ENCODE peak calls at places on chromosomes 1 and 21, in six cellular contexts. One of them, this sample, is unnamed.

GRCh38 chr1:12468323-12468722 is 149.7 kb downstream of the DHRS3 start:
- DNase-seq in GM20000: no peak
- DNase-seq in choroid plexus epithelial cell: no peak
- DNase-seq in neural crest cell: no peak
- DNase-seq in endothelial cell of umbilical vein: no peak
- DNase-seq in cardiac muscle cell: no peak
- DNase-seq in this sample: no peak

GRCh38 chr1:87093286-87093685 is 178.9 kb downstream of the HS2ST1 start:
- DNase-seq in GM20000: no peak
- DNase-seq in choroid plexus epithelial cell: no peak
- DNase-seq in neural crest cell: no peak
- DNase-seq in endothelial cell of umbilical vein: no peak
- DNase-seq in cardiac muscle cell: no peak
- DNase-seq in this sample: no peak

GRCh38 chr1:176691251-176692228 is 228.6 kb downstream of the PAPPA2 start:
- DNase-seq in GM20000: peak
- DNase-seq in choroid plexus epithelial cell: peak
- DNase-seq in neural crest cell: peak
- DNase-seq in endothelial cell of umbilical vein: peak
- DNase-seq in cardiac muscle cell: peak
- DNase-seq in this sample: peak

GRCh38 chr1:2645143-2645542 is 12.3 kb upstream of the MMEL1 start:
- DNase-seq in GM20000: no peak
- DNase-seq in choroid plexus epithelial cell: no peak
- DNase-seq in neural crest cell: no peak
- DNase-seq in endothelial cell of umbilical vein: no peak
- DNase-seq in cardiac muscle cell: no peak
- DNase-seq in this sample: no peak

GRCh38 chr1:183470147-183470960 is 1.9 kb upstream of the SMG7 start:
- DNase-seq in GM20000: peak
- DNase-seq in choroid plexus epithelial cell: peak
- DNase-seq in neural crest cell: peak
- DNase-seq in endothelial cell of umbilical vein: peak
- DNase-seq in cardiac muscle cell: peak
- DNase-seq in this sample: peak

GRCh38 chr1:1073743-1074587 is at the start of gene RNF223:
- DNase-seq in GM20000: no peak
- DNase-seq in choroid plexus epithelial cell: no peak
- DNase-seq in neural crest cell: no peak
- DNase-seq in endothelial cell of umbilical vein: no peak
- DNase-seq in cardiac muscle cell: no peak
- DNase-seq in this sample: no peak

GRCh38 chr1:229430761-229431269 is 3.1 kb downstream of the ACTA1 start:
- DNase-seq in GM20000: no peak
- DNase-seq in choroid plexus epithelial cell: peak
- DNase-seq in neural crest cell: peak
- DNase-seq in endothelial cell of umbilical vein: peak
- DNase-seq in cardiac muscle cell: peak
- DNase-seq in this sample: no peak

GRCh38 chr1:71236503-71236902 is 155.7 kb upstream of the ZRANB2 start:
- DNase-seq in GM20000: no peak
- DNase-seq in choroid plexus epithelial cell: no peak
- DNase-seq in neural crest cell: no peak
- DNase-seq in endothelial cell of umbilical vein: no peak
- DNase-seq in cardiac muscle cell: no peak
- DNase-seq in this sample: no peak

GRCh38 chr1:170623171-170623570 is 40.8 kb upstream of the PRRX1 start:
- DNase-seq in GM20000: no peak
- DNase-seq in choroid plexus epithelial cell: peak
- DNase-seq in neural crest cell: no peak
- DNase-seq in endothelial cell of umbilical vein: no peak
- DNase-seq in cardiac muscle cell: peak
- DNase-seq in this sample: no peak

GRCh38 chr1:16167331-16168143 is 11.7 kb upstream of the EPHA2 start:
- DNase-seq in GM20000: peak
- DNase-seq in choroid plexus epithelial cell: no peak
- DNase-seq in neural crest cell: peak
- DNase-seq in endothelial cell of umbilical vein: no peak
- DNase-seq in cardiac muscle cell: no peak
- DNase-seq in this sample: peak

GRCh38 chr1:232543194-232543593 is 86.7 kb downstream of the SIPA1L2 start:
- DNase-seq in GM20000: no peak
- DNase-seq in choroid plexus epithelial cell: no peak
- DNase-seq in neural crest cell: no peak
- DNase-seq in endothelial cell of umbilical vein: no peak
- DNase-seq in cardiac muscle cell: no peak
- DNase-seq in this sample: no peak

GRCh38 chr1:111639602-111640198 is 20.1 kb downstream of the RAP1A start:
- DNase-seq in GM20000: no peak
- DNase-seq in choroid plexus epithelial cell: no peak
- DNase-seq in neural crest cell: no peak
- DNase-seq in endothelial cell of umbilical vein: no peak
- DNase-seq in cardiac muscle cell: no peak
- DNase-seq in this sample: no peak

GRCh38 chr1:20405893-20406604 is 80.0 kb downstream of the CAMK2N1 start:
- DNase-seq in GM20000: no peak
- DNase-seq in choroid plexus epithelial cell: peak
- DNase-seq in neural crest cell: no peak
- DNase-seq in endothelial cell of umbilical vein: peak
- DNase-seq in cardiac muscle cell: peak
- DNase-seq in this sample: no peak

GRCh38 chr1:27391511-27392095 is 819 bp upstream of the GPR3 start:
- DNase-seq in GM20000: peak
- DNase-seq in choroid plexus epithelial cell: peak
- DNase-seq in neural crest cell: no peak
- DNase-seq in endothelial cell of umbilical vein: peak
- DNase-seq in cardiac muscle cell: peak
- DNase-seq in this sample: no peak

GRCh38 chr1:58157281-58157680 is 389.2 kb downstream of the OMA1 start:
- DNase-seq in GM20000: no peak
- DNase-seq in choroid plexus epithelial cell: no peak
- DNase-seq in neural crest cell: no peak
- DNase-seq in endothelial cell of umbilical vein: no peak
- DNase-seq in cardiac muscle cell: no peak
- DNase-seq in this sample: no peak

GRCh38 chr1:74650561-74650960 is 23.0 kb downstream of the ERICH3 start:
- DNase-seq in GM20000: no peak
- DNase-seq in choroid plexus epithelial cell: peak
- DNase-seq in neural crest cell: no peak
- DNase-seq in endothelial cell of umbilical vein: no peak
- DNase-seq in cardiac muscle cell: no peak
- DNase-seq in this sample: no peak

GRCh38 chr21:28750565-28750964 is 242.1 kb downstream of the LTN1 start:
- DNase-seq in GM20000: no peak
- DNase-seq in choroid plexus epithelial cell: no peak
- DNase-seq in neural crest cell: no peak
- DNase-seq in endothelial cell of umbilical vein: no peak
- DNase-seq in cardiac muscle cell: no peak
- DNase-seq in this sample: no peak

DNA sequence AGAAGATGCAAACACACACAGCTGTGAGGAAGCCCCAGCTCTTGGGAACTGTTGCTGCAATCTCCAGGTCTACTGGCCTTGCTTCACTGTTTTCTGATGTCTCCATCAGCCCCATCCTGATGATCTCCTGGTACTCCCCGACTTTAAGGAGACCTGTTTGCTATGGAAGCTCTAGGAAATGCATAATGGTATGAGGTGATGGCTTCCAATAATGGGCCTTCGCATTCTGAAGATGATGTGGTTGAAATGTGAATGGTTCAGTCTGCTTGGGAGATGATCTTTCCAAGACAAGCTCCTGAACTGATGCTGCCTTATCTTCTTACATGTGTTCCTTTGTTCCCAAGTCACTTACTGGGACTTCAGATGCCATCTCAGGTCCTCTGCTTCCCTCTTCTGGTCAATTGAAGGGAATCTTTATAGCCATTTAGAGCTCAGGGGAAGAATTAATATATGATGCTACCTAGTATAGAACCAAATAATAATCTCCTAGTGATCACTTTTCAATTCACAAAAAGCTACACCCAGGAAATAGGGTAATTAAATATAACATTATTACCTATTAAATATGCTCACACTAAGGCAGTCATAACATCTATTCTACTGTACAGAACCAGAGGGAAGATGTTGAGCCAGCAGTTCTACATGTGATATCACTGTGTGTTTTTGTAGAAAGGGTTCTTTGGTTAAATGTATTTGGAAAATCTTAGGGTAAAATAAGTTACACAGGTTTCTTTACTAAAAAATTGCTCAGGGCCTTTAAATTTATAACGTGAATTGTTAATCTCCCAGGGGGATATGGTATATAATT is 73.9 kb upstream of the VTCN1 start:
- DNase-seq in GM20000: peak
- DNase-seq in choroid plexus epithelial cell: peak
- DNase-seq in neural crest cell: no peak
- DNase-seq in endothelial cell of umbilical vein: peak
- DNase-seq in cardiac muscle cell: peak
- DNase-seq in this sample: peak
- TF ChIP-seq CTCF in GM20000: no peak
- TF ChIP-seq CTCF in choroid plexus epithelial cell: peak
- TF ChIP-seq CTCF in neural crest cell: peak
- TF ChIP-seq CTCF in endothelial cell of umbilical vein: no peak
- TF ChIP-seq CTCF in cardiac muscle cell: peak
- TF ChIP-seq CTCF in this sample: peak

DNA sequence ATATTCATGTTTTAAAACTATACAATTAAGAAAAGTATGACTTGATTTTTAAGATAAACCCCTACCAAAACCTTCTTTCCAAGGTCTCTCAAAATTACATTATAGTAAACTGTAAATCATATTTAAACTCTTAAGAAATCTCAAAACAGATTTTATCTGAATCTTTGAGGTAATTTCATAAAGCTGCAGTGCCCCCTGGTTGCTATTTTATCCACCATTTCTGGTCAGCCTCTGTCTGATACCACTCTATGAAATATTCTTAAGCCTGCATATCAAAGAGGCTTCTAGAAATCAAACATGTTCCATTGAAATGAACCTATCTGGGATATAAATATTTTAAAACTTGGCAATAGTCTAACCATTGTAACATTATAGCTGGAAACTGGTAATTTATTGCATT is 317.3 kb downstream of the COL11A1 start:
- DNase-seq in GM20000: no peak
- DNase-seq in choroid plexus epithelial cell: peak
- DNase-seq in neural crest cell: no peak
- DNase-seq in endothelial cell of umbilical vein: no peak
- DNase-seq in cardiac muscle cell: peak
- DNase-seq in this sample: no peak
- TF ChIP-seq CTCF in GM20000: no peak
- TF ChIP-seq CTCF in choroid plexus epithelial cell: peak
- TF ChIP-seq CTCF in neural crest cell: peak
- TF ChIP-seq CTCF in endothelial cell of umbilical vein: no peak
- TF ChIP-seq CTCF in cardiac muscle cell: peak
- TF ChIP-seq CTCF in this sample: no peak

GRCh38 chr1:181014431-181015257 is 8.0 kb downstream of the STX6 start:
- DNase-seq in GM20000: peak
- DNase-seq in choroid plexus epithelial cell: no peak
- DNase-seq in neural crest cell: no peak
- DNase-seq in endothelial cell of umbilical vein: no peak
- DNase-seq in cardiac muscle cell: no peak
- DNase-seq in this sample: peak

GRCh38 chr1:181011301-181012202 is 11.1 kb downstream of the STX6 start:
- DNase-seq in GM20000: no peak
- DNase-seq in choroid plexus epithelial cell: no peak
- DNase-seq in neural crest cell: no peak
- DNase-seq in endothelial cell of umbilical vein: peak
- DNase-seq in cardiac muscle cell: no peak
- DNase-seq in this sample: no peak

GRCh38 chr1:181012203-181012520 is 10.5 kb downstream of the STX6 start:
- DNase-seq in GM20000: no peak
- DNase-seq in choroid plexus epithelial cell: no peak
- DNase-seq in neural crest cell: no peak
- DNase-seq in endothelial cell of umbilical vein: no peak
- DNase-seq in cardiac muscle cell: no peak
- DNase-seq in this sample: no peak

GRCh38 chr1:181015258-181015630 is 7.4 kb downstream of the STX6 start:
- DNase-seq in GM20000: no peak
- DNase-seq in choroid plexus epithelial cell: no peak
- DNase-seq in neural crest cell: no peak
- DNase-seq in endothelial cell of umbilical vein: no peak
- DNase-seq in cardiac muscle cell: no peak
- DNase-seq in this sample: no peak

DNA sequence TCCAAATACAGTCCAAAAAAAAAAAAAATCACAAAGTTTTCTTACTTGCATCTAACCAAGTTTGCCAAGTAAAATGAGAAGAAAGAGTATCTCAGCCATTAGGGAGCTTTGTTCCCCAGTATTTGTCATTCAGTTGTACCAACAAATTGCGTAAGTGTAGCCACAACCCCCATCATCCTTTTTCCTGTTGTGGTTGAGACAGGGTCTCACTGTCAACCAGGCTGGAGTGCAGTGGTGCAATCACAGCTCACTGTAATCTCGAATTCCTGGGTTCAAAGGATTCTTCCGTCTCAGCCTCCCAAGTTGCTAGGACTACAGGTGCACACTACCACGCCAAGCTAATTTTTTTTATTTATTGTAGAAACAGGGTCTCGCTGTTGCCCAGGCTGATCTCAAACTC is 9.5 kb downstream of the STX6 start:
- DNase-seq in GM20000: no peak
- DNase-seq in choroid plexus epithelial cell: peak
- DNase-seq in neural crest cell: no peak
- DNase-seq in endothelial cell of umbilical vein: no peak
- DNase-seq in cardiac muscle cell: peak
- DNase-seq in this sample: no peak
- TF ChIP-seq CTCF in GM20000: no peak
- TF ChIP-seq CTCF in choroid plexus epithelial cell: no peak
- TF ChIP-seq CTCF in neural crest cell: no peak
- TF ChIP-seq CTCF in endothelial cell of umbilical vein: no peak
- TF ChIP-seq CTCF in cardiac muscle cell: no peak
- TF ChIP-seq CTCF in this sample: no peak

GRCh38 chr21:36705679-36706481 is 7.0 kb downstream of the SIM2 start:
- DNase-seq in GM20000: no peak
- DNase-seq in choroid plexus epithelial cell: no peak
- DNase-seq in neural crest cell: no peak
- DNase-seq in endothelial cell of umbilical vein: no peak
- DNase-seq in cardiac muscle cell: no peak
- DNase-seq in this sample: peak
- TF ChIP-seq CTCF in GM20000: no peak
- TF ChIP-seq CTCF in choroid plexus epithelial cell: peak
- TF ChIP-seq CTCF in neural crest cell: no peak
- TF ChIP-seq CTCF in endothelial cell of umbilical vein: no peak
- TF ChIP-seq CTCF in cardiac muscle cell: no peak
- TF ChIP-seq CTCF in this sample: no peak

DNA sequence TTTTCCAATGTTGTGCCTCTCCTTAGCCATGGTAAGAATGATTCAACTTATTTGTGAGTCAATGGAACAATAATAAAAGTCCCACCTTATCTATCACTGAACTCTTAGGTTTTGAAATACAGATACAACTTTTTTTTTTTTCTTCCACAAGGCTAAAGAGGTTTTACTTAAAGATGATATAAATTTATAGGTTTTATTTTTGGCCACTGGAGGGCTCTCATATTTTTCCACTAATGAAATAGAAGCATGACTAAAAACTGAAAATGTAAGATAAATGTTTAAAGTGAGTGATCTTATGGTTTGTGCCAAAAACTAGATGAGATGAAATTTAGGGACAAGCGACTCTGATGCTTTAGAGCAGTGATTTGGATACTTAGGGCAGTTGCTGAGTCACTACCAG is 499.0 kb downstream of the NUF2 start:
- DNase-seq in GM20000: no peak
- DNase-seq in choroid plexus epithelial cell: peak
- DNase-seq in neural crest cell: no peak
- DNase-seq in endothelial cell of umbilical vein: peak
- DNase-seq in cardiac muscle cell: peak
- DNase-seq in this sample: no peak
- TF ChIP-seq CTCF in GM20000: no peak
- TF ChIP-seq CTCF in choroid plexus epithelial cell: peak
- TF ChIP-seq CTCF in neural crest cell: peak
- TF ChIP-seq CTCF in endothelial cell of umbilical vein: no peak
- TF ChIP-seq CTCF in cardiac muscle cell: peak
- TF ChIP-seq CTCF in this sample: no peak

This sample was measured in GM13976.